ENCODE peak calls at places on chromosomes 2 and 18, in nine cellular contexts. N, K, F, T, P, Z, Y, V and W are unnamed samples.

GRCh38 chr2:59680863-59681262 is 872.6 kb downstream of the BCL11A start:
- DNase-seq in N (no peak), K (no peak), F (no peak), T (no peak), P (no peak), Z (no peak), Y (no peak), V (no peak), W (no peak)

GRCh38 chr2:105129722-105130232 is 91.9 kb downstream of the MRPS9 start:
- DNase-seq in N (no peak), K (no peak), F (no peak), T (no peak), P (no peak), Z (no peak), Y (no peak), V (no peak), W (no peak)

GRCh38 chr2:239182981-239183791 is 217.6 kb downstream of the HDAC4 start:
- DNase-seq in N (peak), K (no peak), F (no peak), T (no peak), P (no peak), Z (no peak), Y (no peak), V (no peak), W (no peak)

GRCh38 chr18:26650310-26651285 is 102.2 kb upstream of the KCTD1 start:
- DNase-seq in N (no peak), K (no peak), F (no peak), T (no peak), P (no peak), Z (no peak), Y (no peak), V (no peak), W (no peak)

GRCh38 chr2:2889646-2890045 is 488.0 kb downstream of the EIPR1 start:
- DNase-seq in N (no peak), K (no peak), F (no peak), T (no peak), P (no peak), Z (no peak), Y (no peak), V (no peak), W (no peak)

GRCh38 chr2:74959106-74959751 is 786 bp downstream of the POLE4 start:
- DNase-seq in N (no peak), K (no peak), F (no peak), T (no peak), P (no peak), Z (no peak), Y (peak), V (peak), W (no peak)

GRCh38 chr18:9103488-9103887 is 989 bp downstream of the NDUFV2 start:
- DNase-seq in N (no peak), K (no peak), F (no peak), T (peak), P (no peak), Z (no peak), Y (peak), V (no peak), W (no peak)

GRCh38 chr2:168310580-168310979 is 63.2 kb upstream of the STK39 start:
- DNase-seq in N (no peak), K (no peak), F (no peak), T (no peak), P (no peak), Z (no peak), Y (no peak), V (no peak), W (no peak)

GRCh38 chr2:160664603-160665145 is 171.1 kb upstream of the RBMS1 start:
- DNase-seq in N (no peak), K (no peak), F (no peak), T (no peak), P (no peak), Z (no peak), Y (no peak), V (no peak), W (no peak)

GRCh38 chr2:46378616-46379015 is 81.4 kb downstream of the EPAS1 start:
- DNase-seq in N (no peak), K (no peak), F (no peak), T (no peak), P (no peak), Z (no peak), Y (no peak), V (no peak), W (no peak)

GRCh38 chr2:83665894-83666293 is 793.2 kb downstream of the SUCLG1 start:
- DNase-seq in N (no peak), K (peak), F (peak), T (peak), P (no peak), Z (peak), Y (no peak), V (no peak), W (no peak)

GRCh38 chr2:106581276-106581675 is 94.1 kb downstream of the CD8B2 start:
- DNase-seq in N (no peak), K (no peak), F (no peak), T (no peak), P (no peak), Z (no peak), Y (no peak), V (no peak), W (no peak)

GRCh38 chr2:145012806-145013205 is 492.9 kb upstream of the ZEB2 start:
- DNase-seq in N (no peak), K (no peak), F (no peak), T (no peak), P (no peak), Z (no peak), Y (no peak), V (no peak), W (no peak)